ENCODE peak calls at places on chromosomes 11 and 22, in four cellular contexts. One of them, this sample, is unnamed.
A peak's percentile ranks its signal among the peaks of the same experiment; 100 is the strongest.

GRCh38 chr11:20125927-20126326 is 34.3 kb downstream of the DBX1 start:
- DNase-seq in AML-193: no peak
- DNase-seq in T-helper 2 cell: no peak
- DNase-seq in A549: peak; percentile 25
- DNase-seq in this sample: no peak

GRCh38 chr11:35305670-35306382 is 113.5 kb downstream of the SLC1A2 start:
- DNase-seq in AML-193: peak; percentile 31
- DNase-seq in A549: peak; percentile 30
- DNase-seq in T-helper 2 cell: no peak
- DNase-seq in this sample: no peak

GRCh38 chr22:48856308-48856615 is 971.4 kb downstream of the BRD1 start:
- DNase-seq in AML-193: no peak
- DNase-seq in A549: no peak
- DNase-seq in T-helper 2 cell: no peak
- DNase-seq in this sample: no peak

GRCh38 chr11:100467821-100468508 is 219.1 kb upstream of the ARHGAP42 start:
- DNase-seq in A549: no peak
- DNase-seq in T-helper 2 cell: no peak
- DNase-seq in AML-193: no peak
- DNase-seq in this sample: no peak

GRCh38 chr22:46580940-46581579 is 39.1 kb upstream of the GRAMD4 start:
- DNase-seq in AML-193: no peak
- DNase-seq in A549: no peak
- DNase-seq in T-helper 2 cell: no peak
- DNase-seq in this sample: no peak

GRCh38 chr11:93727985-93728791 is 13.1 kb downstream of the TAF1D start:
- DNase-seq in AML-193: no peak
- DNase-seq in A549: no peak
- DNase-seq in T-helper 2 cell: no peak
- DNase-seq in this sample: no peak

GRCh38 chr11:125072210-125072960 is 9.3 kb downstream of the SLC37A2 start:
- DNase-seq in T-helper 2 cell: no peak
- DNase-seq in A549: no peak
- DNase-seq in AML-193: no peak
- DNase-seq in this sample: peak; percentile 73

GRCh38 chr11:130513132-130513531 is 64.7 kb downstream of the ADAMTS15 start:
- DNase-seq in T-helper 2 cell: no peak
- DNase-seq in A549: no peak
- DNase-seq in AML-193: no peak
- DNase-seq in this sample: no peak

GRCh38 chr11:31813242-31813960 is 2.3 kb upstream of the PAX6 start:
- DNase-seq in T-helper 2 cell: no peak
- DNase-seq in A549: no peak
- DNase-seq in AML-193: no peak
- DNase-seq in this sample: no peak

This sample was measured in SIG-M5.